ENCODE peak calls at places on chromosomes 13 and 19, in seven cellular contexts. One of them, this sample, is unnamed.

GRCh38 chr19:46624958-46625661 is at the start of gene PTGIR:
- DNase-seq in stomach: no peak
- DNase-seq in gastrocnemius medialis: peak
- DNase-seq in lower leg skin: peak
- DNase-seq in IMR-90: peak
- DNase-seq in uterus: peak
- DNase-seq in heart left ventricle: peak
- DNase-seq in this sample: no peak

GRCh38 chr13:40653558-40654318 is 12.7 kb downstream of the FOXO1 start:
- DNase-seq in IMR-90: no peak
- DNase-seq in gastrocnemius medialis: no peak
- DNase-seq in stomach: no peak
- DNase-seq in uterus: no peak
- DNase-seq in heart left ventricle: no peak
- DNase-seq in lower leg skin: no peak
- DNase-seq in this sample: no peak

GRCh38 chr19:5891938-5892771 is 11.4 kb downstream of the NDUFA11 start:
- DNase-seq in IMR-90: peak
- DNase-seq in heart left ventricle: peak
- DNase-seq in stomach: peak
- DNase-seq in uterus: no peak
- DNase-seq in gastrocnemius medialis: no peak
- DNase-seq in lower leg skin: no peak
- DNase-seq in this sample: peak

GRCh38 chr19:12720851-12721655 is 2.7 kb downstream of the TNPO2 start:
- DNase-seq in gastrocnemius medialis: no peak
- DNase-seq in uterus: no peak
- DNase-seq in IMR-90: no peak
- DNase-seq in stomach: no peak
- DNase-seq in heart left ventricle: peak
- DNase-seq in lower leg skin: no peak
- DNase-seq in this sample: no peak

GRCh38 chr19:43380771-43381386 is 27.4 kb downstream of the CD177 start:
- DNase-seq in gastrocnemius medialis: no peak
- DNase-seq in lower leg skin: no peak
- DNase-seq in stomach: peak
- DNase-seq in uterus: no peak
- DNase-seq in heart left ventricle: no peak
- DNase-seq in IMR-90: no peak
- DNase-seq in this sample: no peak

GRCh38 chr13:84870190-84870589 is 929.0 kb downstream of the SLITRK6 start:
- DNase-seq in heart left ventricle: no peak
- DNase-seq in gastrocnemius medialis: no peak
- DNase-seq in stomach: no peak
- DNase-seq in uterus: no peak
- DNase-seq in IMR-90: no peak
- DNase-seq in lower leg skin: no peak
- DNase-seq in this sample: no peak

GRCh38 chr19:51810228-51810627 is 15.3 kb downstream of the FPR3 start:
- DNase-seq in uterus: no peak
- DNase-seq in lower leg skin: no peak
- DNase-seq in stomach: no peak
- DNase-seq in gastrocnemius medialis: no peak
- DNase-seq in heart left ventricle: peak
- DNase-seq in IMR-90: no peak
- DNase-seq in this sample: no peak

GRCh38 chr13:90201198-90201597 is 1146.3 kb upstream of the MIR17HG start:
- DNase-seq in uterus: no peak
- DNase-seq in lower leg skin: no peak
- DNase-seq in IMR-90: no peak
- DNase-seq in gastrocnemius medialis: no peak
- DNase-seq in heart left ventricle: peak
- DNase-seq in stomach: no peak
- DNase-seq in this sample: no peak

GRCh38 chr19:43719378-43719868 is 3.5 kb downstream of the IRGC start:
- DNase-seq in uterus: no peak
- DNase-seq in IMR-90: no peak
- DNase-seq in lower leg skin: no peak
- DNase-seq in gastrocnemius medialis: no peak
- DNase-seq in heart left ventricle: no peak
- DNase-seq in stomach: no peak
- DNase-seq in this sample: no peak

GRCh38 chr19:34733266-34733825 is 697 bp upstream of the ZNF181 start:
- DNase-seq in IMR-90: no peak
- DNase-seq in lower leg skin: peak
- DNase-seq in stomach: no peak
- DNase-seq in heart left ventricle: peak
- DNase-seq in gastrocnemius medialis: no peak
- DNase-seq in uterus: peak
- DNase-seq in this sample: no peak

GRCh38 chr13:27170221-27170520 is 1.4 kb downstream of the USP12 start:
- DNase-seq in heart left ventricle: no peak
- DNase-seq in lower leg skin: no peak
- DNase-seq in IMR-90: peak
- DNase-seq in gastrocnemius medialis: no peak
- DNase-seq in uterus: no peak
- DNase-seq in stomach: no peak
- DNase-seq in this sample: no peak

GRCh38 chr19:39310558-39311311 is 9.9 kb downstream of the LRFN1 start:
- DNase-seq in stomach: no peak
- DNase-seq in lower leg skin: no peak
- DNase-seq in uterus: no peak
- DNase-seq in gastrocnemius medialis: no peak
- DNase-seq in IMR-90: no peak
- DNase-seq in heart left ventricle: no peak
- DNase-seq in this sample: no peak

GRCh38 chr19:4067396-4068057 is 828 bp upstream of the ZBTB7A start:
- DNase-seq in lower leg skin: no peak
- DNase-seq in gastrocnemius medialis: no peak
- DNase-seq in IMR-90: no peak
- DNase-seq in heart left ventricle: no peak
- DNase-seq in stomach: no peak
- DNase-seq in uterus: no peak
- DNase-seq in this sample: peak
- TF ChIP-seq POLR2A in lower leg skin: no peak
- TF ChIP-seq POLR2A in gastrocnemius medialis: peak
- TF ChIP-seq POLR2A in IMR-90: no peak
- TF ChIP-seq POLR2A in heart left ventricle: peak
- TF ChIP-seq POLR2A in stomach: no peak
- TF ChIP-seq POLR2A in uterus: no peak
- TF ChIP-seq POLR2A in this sample: no peak

GRCh38 chr13:24130134-24130792 is 30.3 kb upstream of the SPATA13 start:
- DNase-seq in lower leg skin: no peak
- DNase-seq in uterus: no peak
- DNase-seq in gastrocnemius medialis: no peak
- DNase-seq in stomach: no peak
- DNase-seq in IMR-90: peak
- DNase-seq in heart left ventricle: no peak
- DNase-seq in this sample: no peak

GRCh38 chr13:24124789-24125476 is 35.6 kb upstream of the SPATA13 start:
- DNase-seq in IMR-90: peak
- DNase-seq in lower leg skin: no peak
- DNase-seq in stomach: no peak
- DNase-seq in heart left ventricle: no peak
- DNase-seq in gastrocnemius medialis: no peak
- DNase-seq in uterus: no peak
- DNase-seq in this sample: no peak

GRCh38 chr13:24128962-24129361 is 31.6 kb upstream of the SPATA13 start:
- DNase-seq in heart left ventricle: no peak
- DNase-seq in uterus: no peak
- DNase-seq in IMR-90: no peak
- DNase-seq in lower leg skin: no peak
- DNase-seq in gastrocnemius medialis: no peak
- DNase-seq in stomach: no peak
- DNase-seq in this sample: no peak

GRCh38 chr13:24128112-24128511 is 32.4 kb upstream of the SPATA13 start:
- DNase-seq in gastrocnemius medialis: no peak
- DNase-seq in lower leg skin: no peak
- DNase-seq in IMR-90: no peak
- DNase-seq in uterus: no peak
- DNase-seq in stomach: no peak
- DNase-seq in heart left ventricle: no peak
- DNase-seq in this sample: no peak

GRCh38 chr13:24127116-24127631 is 33.3 kb upstream of the SPATA13 start:
- DNase-seq in gastrocnemius medialis: no peak
- DNase-seq in heart left ventricle: no peak
- DNase-seq in IMR-90: peak
- DNase-seq in uterus: no peak
- DNase-seq in stomach: peak
- DNase-seq in lower leg skin: no peak
- DNase-seq in this sample: no peak
- TF ChIP-seq POLR2A in gastrocnemius medialis: no peak
- TF ChIP-seq POLR2A in heart left ventricle: no peak
- TF ChIP-seq POLR2A in IMR-90: no peak
- TF ChIP-seq POLR2A in uterus: no peak
- TF ChIP-seq POLR2A in stomach: no peak
- TF ChIP-seq POLR2A in lower leg skin: no peak
- TF ChIP-seq POLR2A in this sample: no peak

GRCh38 chr19:3404324-3405260 is 38.2 kb downstream of the NFIC start:
- DNase-seq in stomach: peak
- DNase-seq in IMR-90: peak
- DNase-seq in gastrocnemius medialis: peak
- DNase-seq in lower leg skin: peak
- DNase-seq in uterus: peak
- DNase-seq in heart left ventricle: peak
- DNase-seq in this sample: peak
- TF ChIP-seq POLR2A in stomach: no peak
- TF ChIP-seq POLR2A in IMR-90: peak
- TF ChIP-seq POLR2A in gastrocnemius medialis: peak
- TF ChIP-seq POLR2A in lower leg skin: no peak
- TF ChIP-seq POLR2A in uterus: peak
- TF ChIP-seq POLR2A in heart left ventricle: peak
- TF ChIP-seq POLR2A in this sample: peak

GRCh38 chr19:1473424-1473851 is 5.6 kb downstream of the C19orf25 start:
- DNase-seq in IMR-90: no peak
- DNase-seq in stomach: no peak
- DNase-seq in uterus: no peak
- DNase-seq in lower leg skin: no peak
- DNase-seq in heart left ventricle: no peak
- DNase-seq in gastrocnemius medialis: no peak
- DNase-seq in this sample: no peak
- TF ChIP-seq POLR2A in IMR-90: no peak
- TF ChIP-seq POLR2A in stomach: no peak
- TF ChIP-seq POLR2A in uterus: no peak
- TF ChIP-seq POLR2A in lower leg skin: no peak
- TF ChIP-seq POLR2A in heart left ventricle: no peak
- TF ChIP-seq POLR2A in gastrocnemius medialis: no peak
- TF ChIP-seq POLR2A in this sample: no peak

DNA sequence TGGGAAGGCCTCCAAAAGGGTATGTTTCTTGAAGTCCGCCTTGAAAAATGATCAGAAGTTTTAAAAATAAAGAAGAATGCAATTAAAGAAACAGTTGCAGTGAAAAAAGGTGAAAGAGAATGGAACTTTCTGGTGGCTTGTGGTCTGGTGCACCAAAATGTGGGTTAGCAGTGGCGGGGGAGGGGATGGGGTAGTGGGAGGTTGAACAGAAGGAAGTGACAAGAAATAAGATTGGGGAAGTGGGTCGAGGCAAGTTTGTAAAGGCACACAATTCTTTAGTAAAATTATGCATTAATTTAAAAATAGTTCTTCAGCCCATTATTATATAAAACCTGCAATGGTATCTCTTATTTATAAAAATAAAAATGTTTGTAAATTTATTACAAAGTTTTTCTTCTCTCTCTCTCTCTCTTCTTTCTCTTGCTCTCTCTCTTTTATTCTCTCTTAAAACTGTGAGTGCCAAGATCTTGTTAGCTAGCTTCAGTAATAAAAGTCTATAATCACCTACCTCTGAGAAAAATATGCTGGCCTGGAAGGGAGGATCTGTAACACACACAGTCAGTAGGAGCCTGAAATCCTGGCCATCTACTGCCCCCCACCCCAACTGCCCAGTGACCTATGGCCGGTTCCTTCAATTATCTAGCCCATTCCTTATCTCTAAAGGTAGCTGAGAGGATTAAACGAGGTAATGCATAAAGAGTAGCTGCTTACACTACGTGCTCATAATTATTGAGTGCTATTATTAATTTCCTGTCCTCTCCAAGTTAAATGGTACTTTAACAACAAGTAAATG is 2.2 kb downstream of the LCP1 start:
- DNase-seq in uterus: no peak
- DNase-seq in gastrocnemius medialis: peak
- DNase-seq in IMR-90: no peak
- DNase-seq in lower leg skin: peak
- DNase-seq in heart left ventricle: peak
- DNase-seq in stomach: peak
- DNase-seq in this sample: no peak
- TF ChIP-seq POLR2A in uterus: no peak
- TF ChIP-seq POLR2A in gastrocnemius medialis: no peak
- TF ChIP-seq POLR2A in IMR-90: no peak
- TF ChIP-seq POLR2A in lower leg skin: no peak
- TF ChIP-seq POLR2A in heart left ventricle: no peak
- TF ChIP-seq POLR2A in stomach: no peak
- TF ChIP-seq POLR2A in this sample: no peak

GRCh38 chr13:88434953-88435352 is 763.8 kb downstream of the SLITRK5 start:
- DNase-seq in uterus: no peak
- DNase-seq in stomach: no peak
- DNase-seq in IMR-90: no peak
- DNase-seq in gastrocnemius medialis: no peak
- DNase-seq in heart left ventricle: no peak
- DNase-seq in lower leg skin: no peak
- DNase-seq in this sample: no peak

GRCh38 chr13:88436974-88437373 is 765.8 kb downstream of the SLITRK5 start:
- DNase-seq in gastrocnemius medialis: no peak
- DNase-seq in IMR-90: no peak
- DNase-seq in uterus: no peak
- DNase-seq in stomach: no peak
- DNase-seq in heart left ventricle: no peak
- DNase-seq in lower leg skin: no peak
- DNase-seq in this sample: no peak
- TF ChIP-seq POLR2A in gastrocnemius medialis: no peak
- TF ChIP-seq POLR2A in IMR-90: no peak
- TF ChIP-seq POLR2A in uterus: no peak
- TF ChIP-seq POLR2A in stomach: no peak
- TF ChIP-seq POLR2A in heart left ventricle: no peak
- TF ChIP-seq POLR2A in lower leg skin: no peak
- TF ChIP-seq POLR2A in this sample: no peak